ENCODE peak calls at places on chromosomes 11 and 22, in ten cellular contexts. B is ELR, E is A549, X is sigmoid colon, Z is heart left ventricle, N is thoracic aorta, M is MV-4-11, W is fibroblast of gingiva, R is NCI-H2107, C is hepatic stellate cell. O is an unnamed sample.

GRCh38 chr11:114195981-114196731 is 100.0 kb upstream of the NNMT start:
- DNase-seq in C (no peak), X (no peak), B (no peak), M (no peak), Z (no peak), N (no peak), E (no peak), R (no peak), W (no peak), O (no peak)

GRCh38 chr11:124886978-124887666 is 10.5 kb downstream of the ROBO4 start:
- DNase-seq in R (no peak), Z (no peak), B (no peak), M (no peak), E (no peak), W (no peak), X (peak), C (no peak), N (no peak), O (no peak)

GRCh38 chr22:50505776-50506610 is 1.5 kb downstream of the LMF2 start:
- DNase-seq in R (no peak), E (no peak), B (no peak), X (peak), C (no peak), M (no peak), N (no peak), Z (no peak), W (no peak), O (no peak)

GRCh38 chr11:116980136-116980793 is 118.0 kb downstream of the SIK3 start:
- DNase-seq in B (no peak), E (no peak), W (no peak), R (no peak), X (no peak), M (peak), N (no peak), C (no peak), Z (no peak), O (no peak)

GRCh38 chr11:123585206-123585605 is 69.2 kb downstream of the SCN3B start:
- DNase-seq in R (no peak), E (no peak), B (no peak), C (no peak), X (no peak), N (no peak), M (no peak), Z (no peak), W (no peak), O (no peak)

GRCh38 chr11:11081786-11082185 is 223.9 kb upstream of the ZBED5 start:
- DNase-seq in R (no peak), N (no peak), B (no peak), E (no peak), M (no peak), X (no peak), W (no peak), C (no peak), Z (no peak), O (no peak)

GRCh38 chr11:119335655-119336543 is 1.6 kb downstream of the RNF26 start:
- DNase-seq in Z (peak), E (no peak), C (no peak), W (no peak), B (no peak), R (no peak), N (no peak), M (no peak), X (no peak), O (no peak)

GRCh38 chr11:100867601-100868000 is 180.5 kb downstream of the ARHGAP42 start:
- DNase-seq in Z (no peak), B (no peak), X (no peak), E (no peak), C (no peak), M (no peak), R (no peak), N (no peak), W (no peak), O (no peak)

GRCh38 chr11:65334696-65335295 is 1.1 kb downstream of the DPF2 start:
- DNase-seq in M (no peak), C (no peak), E (no peak), Z (no peak), R (no peak), N (no peak), B (peak), W (no peak), X (no peak), O (no peak)

GRCh38 chr11:75520688-75521087 is 5.1 kb downstream of the GDPD5 start:
- DNase-seq in M (no peak), Z (no peak), E (no peak), X (no peak), W (no peak), B (no peak), R (no peak), C (no peak), N (peak), O (no peak)

GRCh38 chr11:2766166-2766565 is 66.4 kb upstream of the KCNQ1OT1 start:
- DNase-seq in X (no peak), B (no peak), R (no peak), W (no peak), Z (peak), C (no peak), N (no peak), M (no peak), E (no peak), O (peak)

GRCh38 chr11:41498726-41499125 is 39.3 kb upstream of the LRRC4C start:
- DNase-seq in B (no peak), Z (no peak), M (peak), R (no peak), X (no peak), N (no peak), E (peak), W (no peak), C (no peak), O (no peak)

GRCh38 chr22:23984430-23984829 is 4.5 kb downstream of the GSTT2 start:
- DNase-seq in C (peak), R (no peak), N (no peak), X (no peak), B (no peak), E (peak), Z (no peak), W (peak), M (peak), O (no peak)

GRCh38 chr11:68680541-68681231 is 3.7 kb upstream of the GAL start:
- DNase-seq in W (no peak), M (no peak), Z (no peak), N (no peak), R (no peak), E (no peak), B (no peak), C (no peak), X (peak), O (peak)

GRCh38 chr22:28032896-28033295 is 113.8 kb upstream of the PITPNB start:
- DNase-seq in Z (no peak), B (no peak), M (no peak), C (no peak), E (no peak), W (no peak), R (no peak), X (no peak), N (no peak), O (no peak)

GRCh38 chr22:37817705-37818311 is 5.4 kb upstream of the GALR3 start:
- DNase-seq in W (peak), N (no peak), M (peak), E (peak), X (peak), R (no peak), B (peak), C (peak), Z (peak), O (peak)

GRCh38 chr11:44755553-44756505 is 29.1 kb downstream of the TSPAN18 start:
- DNase-seq in E (no peak), M (no peak), B (no peak), W (no peak), Z (no peak), X (peak), N (no peak), C (no peak), R (no peak), O (peak)

GRCh38 chr22:32053165-32053755 is 10.2 kb downstream of the SLC5A1 start:
- DNase-seq in W (no peak), Z (no peak), E (no peak), M (no peak), C (no peak), B (no peak), R (no peak), X (no peak), N (no peak), O (no peak)

GRCh38 chr11:1412377-1413095 is 22.8 kb downstream of the BRSK2 start:
- DNase-seq in N (no peak), C (no peak), X (no peak), M (no peak), E (no peak), Z (no peak), B (no peak), R (no peak), W (no peak), O (no peak)

GRCh38 chr22:29580200-29580810 is 608 bp downstream of the NIPSNAP1 start:
- DNase-seq in E (no peak), B (peak), C (no peak), R (no peak), Z (no peak), M (no peak), N (no peak), W (no peak), X (no peak), O (no peak)

GRCh38 chr11:89667001-89667400 is 43.1 kb upstream of the TRIM77 start:
- DNase-seq in E (no peak), X (no peak), R (no peak), N (no peak), B (no peak), W (no peak), C (no peak), Z (no peak), M (no peak), O (no peak)

GRCh38 chr11:131668867-131669780 is 298.7 kb downstream of the NTM start:
- DNase-seq in X (peak), R (no peak), W (no peak), M (peak), N (no peak), E (peak), C (peak), Z (no peak), B (peak), O (no peak)

GRCh38 chr11:9344046-9344680 is 29.8 kb upstream of the TMEM41B start:
- DNase-seq in B (no peak), X (no peak), N (no peak), E (no peak), R (no peak), M (no peak), C (no peak), Z (no peak), W (no peak), O (no peak)

GRCh38 chr22:44963055-44963454 is 46.8 kb downstream of the PHF21B start:
- DNase-seq in B (no peak), Z (no peak), C (no peak), E (no peak), R (no peak), M (no peak), X (no peak), W (no peak), N (no peak), O (no peak)

GRCh38 chr11:44036811-44037657 is 10.7 kb upstream of the ACCSL start:
- DNase-seq in Z (peak), B (peak), N (peak), E (peak), R (peak), C (peak), W (peak), X (peak), M (peak), O (peak)

GRCh38 chr11:11534981-11535380 is 86.8 kb downstream of the GALNT18 start:
- DNase-seq in R (no peak), N (no peak), X (no peak), E (no peak), W (no peak), Z (no peak), C (no peak), M (no peak), B (no peak), O (no peak)

GRCh38 chr11:102883132-102883531 is 8.3 kb upstream of the MMP12 start:
- DNase-seq in M (no peak), R (no peak), C (no peak), B (peak), E (no peak), Z (no peak), X (no peak), N (no peak), W (no peak), O (no peak)

GRCh38 chr11:1728931-1729691 is 21.3 kb downstream of the IFITM10 start:
- DNase-seq in X (no peak), Z (no peak), W (no peak), M (peak), R (no peak), B (no peak), E (no peak), C (no peak), N (no peak), O (no peak)

GRCh38 chr22:46213052-46213451 is 37.0 kb downstream of the CDPF1 start:
- DNase-seq in W (no peak), R (no peak), B (peak), E (no peak), M (no peak), C (no peak), X (no peak), Z (no peak), N (no peak), O (no peak)

GRCh38 chr11:126697937-126698336 is 302.6 kb downstream of the KIRREL3 start:
- DNase-seq in Z (no peak), B (no peak), W (no peak), E (no peak), X (no peak), M (no peak), N (no peak), C (no peak), R (no peak), O (no peak)

GRCh38 chr22:49207008-49207775 is 620.5 kb downstream of the BRD1 start:
- DNase-seq in E (no peak), M (no peak), Z (peak), C (no peak), N (no peak), R (no peak), B (no peak), W (no peak), X (peak), O (no peak)

GRCh38 chr22:44191036-44191454 is 10.3 kb downstream of the PARVG start:
- DNase-seq in C (no peak), Z (no peak), B (peak), E (no peak), X (peak), M (peak), R (no peak), W (no peak), N (no peak), O (no peak)

GRCh38 chr11:31487848-31488247 is 21.6 kb downstream of the IMMP1L start:
- DNase-seq in N (no peak), R (no peak), Z (no peak), M (peak), W (peak), X (no peak), C (peak), B (peak), E (peak), O (no peak)

GRCh38 chr11:121336279-121336947 is 43.8 kb downstream of the SC5D start:
- DNase-seq in X (no peak), W (no peak), R (no peak), C (no peak), N (no peak), M (peak), E (no peak), Z (no peak), B (no peak), O (no peak)

GRCh38 chr11:90288207-90288821 is 65.5 kb upstream of the CHORDC1 start:
- DNase-seq in B (peak), N (no peak), Z (no peak), X (no peak), C (peak), W (no peak), E (peak), R (no peak), M (peak), O (no peak)

GRCh38 chr22:39146256-39147101 is 6.0 kb downstream of the CBX7 start:
- DNase-seq in N (no peak), M (no peak), E (no peak), R (no peak), X (peak), Z (no peak), B (no peak), C (no peak), W (no peak), O (no peak)